ENCODE peak calls at places on chromosome X, in five cellular contexts. I, Q, S, R and V are unnamed samples.
A peak's percentile ranks its signal among the peaks of the same experiment; 100 is the strongest.

GRCh38 chrX:2691543-2692220 is 587 bp downstream of the CD99 start:
- DNase-seq in I (peak; percentile 82), Q (peak; percentile 44), S (peak; percentile 76), R (no peak), V (no peak)

GRCh38 chrX:114841051-114841450 is 176.4 kb downstream of the IL13RA2 start:
- DNase-seq in S (no peak), Q (no peak), R (no peak), I (no peak), V (no peak)

GRCh38 chrX:31483336-31483735 is 411.5 kb upstream of the FTHL17 start:
- DNase-seq in Q (no peak), S (no peak), I (no peak), R (no peak), V (no peak)

GRCh38 chrX:107836958-107837357 is 11.3 kb downstream of the MID2 start:
- DNase-seq in Q (no peak), R (no peak), S (no peak), I (no peak), V (no peak)

GRCh38 chrX:28205905-28206304 is 224.7 kb upstream of the DCAF8L1 start:
- DNase-seq in S (no peak), I (no peak), R (no peak), Q (no peak), V (no peak)

GRCh38 chrX:40297949-40298539 is 200.3 kb upstream of the BCOR start:
- DNase-seq in R (no peak), Q (no peak), S (no peak), I (no peak), V (no peak)

GRCh38 chrX:93591398-93591797 is 82.0 kb downstream of the NAP1L3 start:
- DNase-seq in Q (no peak), I (no peak), R (no peak), S (no peak), V (no peak)

GRCh38 chrX:106612403-106612789 is 618 bp downstream of the RADX start:
- DNase-seq in S (no peak), R (no peak), I (no peak), Q (peak; percentile 0), V (no peak)

GRCh38 chrX:22433292-22434070 is 160.8 kb downstream of the CBLL2 start:
- DNase-seq in S (peak; percentile 64), I (no peak), R (no peak), Q (no peak), V (no peak)

GRCh38 chrX:124223524-124223923 is 108.9 kb upstream of the TEX13D start:
- DNase-seq in R (no peak), Q (peak; percentile 17), S (no peak), I (no peak), V (no peak)

GRCh38 chrX:107654778-107655761 is 26.8 kb downstream of the PRPS1 start:
- DNase-seq in Q (peak; percentile 63), R (peak; percentile 49), I (peak; percentile 81), S (peak; percentile 88), V (peak; percentile 61)

GRCh38 chrX:54415534-54416350 is 24.5 kb upstream of the TSR2 start:
- DNase-seq in Q (no peak), R (no peak), I (no peak), S (no peak), V (no peak)

GRCh38 chrX:136546369-136546768 is 14.4 kb downstream of the VGLL1 start:
- DNase-seq in R (no peak), S (no peak), Q (peak; percentile 86), I (no peak), V (no peak)

GRCh38 chrX:6226053-6226645 is 2.5 kb downstream of the NLGN4X start:
- DNase-seq in Q (no peak), I (no peak), R (no peak), S (no peak), V (no peak)

GRCh38 chrX:53116101-53116500 is 22.2 kb downstream of the KANTR start:
- DNase-seq in S (no peak), I (no peak), R (no peak), Q (no peak), V (no peak)

GRCh38 chrX:145394344-145394743 is 147.0 kb downstream of the SPANXN1 start:
- DNase-seq in S (no peak), I (no peak), R (no peak), Q (no peak), V (no peak)

GRCh38 chrX:44667771-44668170 is 125.1 kb upstream of the FUNDC1 start:
- DNase-seq in I (no peak), Q (no peak), R (no peak), S (no peak), V (no peak)

GRCh38 chrX:17082831-17083230 is 136.4 kb downstream of the REPS2 start:
- DNase-seq in Q (no peak), I (no peak), R (no peak), S (no peak), V (no peak)

GRCh38 chrX:12007881-12008280 is 130.4 kb upstream of the FRMPD4 start:
- DNase-seq in R (no peak), S (no peak), Q (peak; percentile 7), I (no peak), V (no peak)

GRCh38 chrX:70030242-70030823 is 19.4 kb downstream of the AWAT2 start:
- DNase-seq in Q (peak; percentile 64), I (no peak), R (peak; percentile 9), S (no peak), V (peak; percentile 28)

GRCh38 chrX:17027931-17028330 is 81.5 kb downstream of the REPS2 start:
- DNase-seq in Q (no peak), R (no peak), I (no peak), S (no peak), V (no peak)

GRCh38 chrX:130091976-130092522 is 18.2 kb downstream of the ELF4 start:
- DNase-seq in Q (peak; percentile 96), S (no peak), I (peak; percentile 80), R (peak; percentile 72), V (peak; percentile 66)

GRCh38 chrX:153723351-153724251 is 586 bp downstream of the BCAP31 start:
- DNase-seq in I (peak; percentile 74), R (no peak), Q (peak; percentile 60), S (no peak), V (peak; percentile 31)

GRCh38 chrX:2484721-2485459 is 15.9 kb downstream of the DHRSX start:
- DNase-seq in R (no peak), I (no peak), Q (no peak), S (peak; percentile 73), V (no peak)

GRCh38 chrX:9676311-9676710 is 89.3 kb downstream of the GPR143 start:
- DNase-seq in I (no peak), S (no peak), R (no peak), Q (no peak), V (no peak)

GRCh38 chrX:14753436-14753835 is 119.4 kb downstream of the FANCB start:
- DNase-seq in Q (no peak), S (no peak), R (no peak), I (no peak), V (no peak)

GRCh38 chrX:15674514-15674898 is 9.9 kb upstream of the CLTRN start:
- DNase-seq in R (peak; percentile 61), Q (peak; percentile 94), I (peak; percentile 94), S (peak; percentile 99), V (peak; percentile 70)

GRCh38 chrX:109709129-109709631 is 23.9 kb downstream of the ACSL4 start:
- DNase-seq in S (no peak), Q (peak; percentile 61), R (no peak), I (no peak), V (no peak)

GRCh38 chrX:44343412-44343942 is at the start of gene EFHC2:
- DNase-seq in S (peak; percentile 63), Q (peak; percentile 27), R (peak; percentile 41), I (peak; percentile 71), V (peak; percentile 43)

GRCh38 chrX:133534172-133534571 is 118.9 kb upstream of the GPC4 start:
- DNase-seq in I (no peak), R (no peak), Q (no peak), S (no peak), V (no peak)

GRCh38 chrX:153635788-153636668 is 11.0 kb upstream of the DUSP9 start:
- DNase-seq in R (no peak), Q (peak; percentile 31), S (peak; percentile 50), I (peak; percentile 56), V (no peak)

GRCh38 chrX:16785247-16786138 is 773 bp upstream of the TXLNG start:
- DNase-seq in S (peak; percentile 69), Q (no peak), R (no peak), I (no peak), V (no peak)

GRCh38 chrX:143139681-143140080 is 114.0 kb downstream of the SPANXN4 start:
- DNase-seq in I (no peak), Q (no peak), S (no peak), R (no peak), V (no peak)
- H3K9me3 ChIP-seq in I (no peaks in the 10 kb centered on the region), Q (no peaks in the 10 kb centered on the region), S (no peaks in the 10 kb centered on the region), R (no peaks in the 10 kb centered on the region), V (no peaks in the 10 kb centered on the region)

GRCh38 chrX:63754141-63754859 is 30.7 kb downstream of the ARHGEF9 start:
- DNase-seq in Q (peak; percentile 60), S (no peak), I (no peak), R (peak; percentile 9), V (peak; percentile 4)
- H3K9me3 ChIP-seq in Q (no peaks in the 10 kb centered on the region), S (no peaks in the 10 kb centered on the region), I (no peaks in the 10 kb centered on the region), R (no peaks in the 10 kb centered on the region), V (no peaks in the 10 kb centered on the region)

DNA sequence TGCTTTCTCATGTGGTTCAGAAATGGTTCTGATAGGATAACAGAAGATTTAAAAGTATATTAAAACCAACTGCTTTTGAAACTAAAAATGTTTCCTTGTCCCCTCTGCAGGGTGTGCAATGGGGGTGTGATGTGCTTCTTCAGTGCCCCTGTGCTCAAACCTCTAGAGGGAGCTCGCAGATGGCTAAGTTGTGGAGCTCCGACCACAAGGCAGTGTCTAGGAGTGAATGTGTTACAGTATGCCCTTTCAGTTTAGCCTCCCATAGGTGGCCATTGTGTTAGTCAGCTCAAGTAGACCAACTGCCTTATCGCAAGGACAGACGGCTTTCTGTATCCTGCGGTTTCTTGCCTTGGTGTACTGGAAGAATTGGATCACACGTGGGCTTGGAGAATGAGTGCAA is 130.5 kb downstream of the TENT5D start:
- DNase-seq in S (no peak), Q (peak; percentile 1), I (no peak), R (no peak), V (no peak)
- H3K9me3 ChIP-seq in S (no peaks in the 10 kb centered on the region), Q (no peaks in the 10 kb centered on the region), I (no peaks in the 10 kb centered on the region), R (no peaks in the 10 kb centered on the region), V (no peaks in the 10 kb centered on the region)

GRCh38 chrX:20319054-20319453 is 52.3 kb upstream of the RPS6KA3 start:
- DNase-seq in Q (no peak), R (no peak), I (no peak), S (no peak), V (no peak)
- H3K9me3 ChIP-seq in Q (no peaks in the 10 kb centered on the region), R (no peaks in the 10 kb centered on the region), I (no peaks in the 10 kb centered on the region), S (no peaks in the 10 kb centered on the region), V (no peaks in the 10 kb centered on the region)

DNA sequence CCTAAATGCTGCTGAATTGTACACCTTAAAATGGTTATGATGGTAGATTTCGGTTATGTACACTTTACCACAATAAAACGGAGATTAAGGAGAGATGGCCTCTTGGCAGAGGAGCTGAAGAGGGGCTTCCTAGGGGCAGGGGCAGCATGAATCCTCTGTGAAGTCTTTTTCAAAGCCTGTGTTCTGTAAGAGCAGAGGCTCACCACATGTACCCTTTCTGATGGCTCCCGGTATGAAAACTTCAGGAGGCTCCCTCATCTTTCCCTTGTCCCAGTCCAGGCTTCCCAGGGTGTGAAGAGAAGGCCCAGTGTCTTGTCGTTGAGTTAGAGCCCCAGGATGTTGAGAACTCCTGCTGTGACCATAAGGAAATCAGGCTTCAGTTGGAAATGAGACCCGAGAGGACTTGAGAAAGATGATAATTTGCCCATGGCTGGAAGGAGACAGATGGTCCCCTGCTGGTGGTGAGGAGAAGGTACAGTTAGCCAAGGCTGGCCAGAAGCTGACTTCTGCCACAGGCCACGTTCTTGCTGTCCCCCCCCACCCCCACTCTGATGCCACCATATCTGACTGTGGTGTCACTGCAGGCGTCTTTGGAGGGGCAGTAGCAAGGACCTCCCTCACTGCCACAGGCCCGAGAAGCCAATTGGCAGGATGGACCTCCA is 31.8 kb upstream of the MTM1 start:
- DNase-seq in I (no peak), R (no peak), Q (peak; percentile 2), S (no peak), V (no peak)
- H3K9me3 ChIP-seq in I (no peaks in the 10 kb centered on the region), R (no peaks in the 10 kb centered on the region), Q (peaks cover 10% of the 10 kb centered on the region), S (no peaks in the 10 kb centered on the region), V (no peaks in the 10 kb centered on the region)